ENCODE peak calls at places on chromosomes 7 and 10, in nine cellular contexts. H, N, T, S, G, D, A, X and M are unnamed samples.

GRCh38 chr10:123007558-123008378 is 827 bp downstream of the IKZF5 start:
- DNase-seq in H (peak; percentile 32), N (peak; percentile 49), A (peak; percentile 37), G (peak; percentile 10), X (peak; percentile 17), D (peak; percentile 66), T (peak; percentile 43), S (peak; percentile 16), M (no peak)

GRCh38 chr10:11605807-11606408 is 5.5 kb downstream of the USP6NL start:
- DNase-seq in H (no peak), N (no peak), S (no peak), X (no peak), A (no peak), G (no peak), D (no peak), T (peak; percentile 22), M (no peak)

GRCh38 chr7:101553771-101554445 is 75.2 kb downstream of the MYL10 start:
- DNase-seq in A (no peak), G (no peak), S (no peak), N (no peak), X (no peak), D (no peak), T (no peak), H (no peak), M (no peak)

GRCh38 chr7:107846324-107846723 is 43.3 kb upstream of the SLC26A3 start:
- DNase-seq in H (no peak), D (no peak), G (no peak), A (no peak), N (no peak), X (no peak), S (no peak), T (no peak), M (no peak)

GRCh38 chr10:53697038-53697437 is 924.5 kb upstream of the MBL2 start:
- DNase-seq in G (no peak), N (no peak), S (no peak), X (no peak), H (no peak), T (no peak), D (no peak), A (no peak), M (no peak)

GRCh38 chr7:73823257-73823656 is 7.5 kb upstream of the CLDN4 start:
- DNase-seq in H (no peak), G (no peak), A (peak; percentile 10), X (no peak), S (no peak), T (no peak), D (no peak), N (no peak), M (no peak)

GRCh38 chr7:158019726-158020705 is 567.6 kb downstream of the PTPRN2 start:
- DNase-seq in H (no peak), S (no peak), T (no peak), D (peak; percentile 32), X (no peak), G (no peak), N (no peak), A (peak; percentile 6), M (no peak)

GRCh38 chr7:76346778-76347177 is 12.0 kb downstream of the YWHAG start:
- DNase-seq in H (no peak), T (no peak), S (no peak), G (no peak), N (no peak), A (no peak), X (no peak), D (peak; percentile 52), M (no peak)

GRCh38 chr7:43785425-43785824 is 26.9 kb downstream of the BLVRA start:
- DNase-seq in H (no peak), D (peak; percentile 90), X (no peak), S (no peak), N (peak; percentile 26), G (no peak), T (peak; percentile 94), A (no peak), M (peak; percentile 25)

GRCh38 chr7:51251292-51251691 is 65.3 kb downstream of the COBL start:
- DNase-seq in G (no peak), A (no peak), D (no peak), S (no peak), N (no peak), H (no peak), X (no peak), T (no peak), M (no peak)

GRCh38 chr10:11337516-11337915 is 273.9 kb downstream of the USP6NL start:
- DNase-seq in D (no peak), A (no peak), X (no peak), S (no peak), N (no peak), H (no peak), G (no peak), T (no peak), M (no peak)

GRCh38 chr10:77478248-77478963 is 159.2 kb downstream of the KCNMA1 start:
- DNase-seq in A (no peak), N (no peak), H (peak; percentile 50), T (peak; percentile 37), S (no peak), G (no peak), D (no peak), X (no peak), M (no peak)

GRCh38 chr10:110010076-110011069 is 2.6 kb downstream of the ADD3 start:
- DNase-seq in N (no peak), H (no peak), A (no peak), X (no peak), T (no peak), D (no peak), S (no peak), G (no peak), M (no peak)

GRCh38 chr10:96626795-96627194 is 40.0 kb upstream of the TM9SF3 start:
- DNase-seq in N (no peak), D (no peak), H (no peak), G (no peak), T (no peak), A (no peak), S (no peak), X (no peak), M (no peak)
- TF ChIP-seq CTCF in N (no peak), D (no peak), H (peak; percentile 13), G (no peak), T (no peak), A (no peak), S (no peak), X (no peak), M (peak; percentile 6)

GRCh38 chr7:127588697-127589482 is 679 bp downstream of the ARF5 start:
- DNase-seq in H (no peak), S (peak; percentile 45), X (peak; percentile 41), T (peak; percentile 46), A (no peak), G (peak; percentile 48), D (peak; percentile 80), N (peak; percentile 84), M (no peak)

GRCh38 chr7:127586346-127586745 is 950 bp upstream of the GCC1 start:
- DNase-seq in G (no peak), N (no peak), A (no peak), S (no peak), H (no peak), D (no peak), T (no peak), X (no peak), M (no peak)

GRCh38 chr7:127588019-127588696 is at the start of gene ARF5:
- DNase-seq in H (no peak), X (peak; percentile 89), G (peak; percentile 89), A (peak; percentile 85), S (peak; percentile 88), T (peak; percentile 80), N (peak; percentile 89), D (peak; percentile 95), M (peak; percentile 96)

GRCh38 chr7:127589901-127590300 is 1.7 kb downstream of the ARF5 start:
- DNase-seq in N (peak; percentile 24), G (no peak), A (no peak), D (no peak), T (no peak), X (no peak), S (no peak), H (no peak), M (no peak)

GRCh38 chr7:127587663-127588018 is 570 bp upstream of the ARF5 start:
- DNase-seq in X (no peak), A (no peak), S (peak; percentile 12), G (no peak), D (no peak), T (no peak), H (no peak), N (peak; percentile 50), M (no peak)
- TF ChIP-seq CTCF in X (no peak), A (no peak), S (no peak), G (no peak), D (no peak), T (no peak), H (no peak), N (no peak), M (no peak)

GRCh38 chr7:952548-953441 is 1.7 kb downstream of the ADAP1 start:
- DNase-seq in T (no peak), H (no peak), G (no peak), N (no peak), S (no peak), A (no peak), X (no peak), D (peak; percentile 62), M (no peak)
- TF ChIP-seq CTCF in T (no peak), H (no peak), G (no peak), N (no peak), S (no peak), A (no peak), X (no peak), D (no peak), M (no peak)

GRCh38 chr10:64210211-64210610 is 689.0 kb downstream of the REEP3 start:
- DNase-seq in G (no peak), A (no peak), D (no peak), N (no peak), S (no peak), H (no peak), X (no peak), T (no peak), M (no peak)
- TF ChIP-seq CTCF in G (no peak), A (no peak), D (no peak), N (no peak), S (no peak), H (no peak), X (no peak), T (no peak), M (no peak)